ENCODE peak calls at places on chromosomes 16 and 17, in seven cellular contexts. One of them, this sample, is unnamed.
A peak's percentile ranks its signal among the peaks of the same experiment; 100 is the strongest.

GRCh38 chr16:31700200-31700529 is 172.5 kb downstream of the AHSP start:
- DNase-seq in PC-9: peak; percentile 81
- DNase-seq in GM06990: no peak
- DNase-seq in Peyer's patch: no peak
- DNase-seq in PC-3: peak; percentile 82
- DNase-seq in tibial nerve: no peak
- DNase-seq in neural progenitor cell: no peak
- DNase-seq in this sample: no peak

GRCh38 chr16:75616541-75617010 is 6.5 kb downstream of the ADAT1 start:
- DNase-seq in PC-9: no peak
- DNase-seq in GM06990: peak; percentile 20
- DNase-seq in Peyer's patch: no peak
- DNase-seq in PC-3: peak; percentile 68
- DNase-seq in tibial nerve: no peak
- DNase-seq in neural progenitor cell: no peak
- DNase-seq in this sample: no peak

GRCh38 chr16:3578610-3579551 is 1.7 kb upstream of the NLRC3 start:
- DNase-seq in PC-9: no peak
- DNase-seq in GM06990: peak; percentile 84
- DNase-seq in Peyer's patch: peak; percentile 83
- DNase-seq in PC-3: no peak
- DNase-seq in tibial nerve: no peak
- DNase-seq in neural progenitor cell: no peak
- DNase-seq in this sample: no peak

GRCh38 chr16:2530629-2531318 is 434 bp downstream of the CEMP1 start:
- DNase-seq in PC-9: no peak
- DNase-seq in GM06990: no peak
- DNase-seq in Peyer's patch: no peak
- DNase-seq in PC-3: no peak
- DNase-seq in tibial nerve: no peak
- DNase-seq in neural progenitor cell: no peak
- DNase-seq in this sample: no peak

GRCh38 chr17:74368341-74369152 is 1.2 kb downstream of the GPR142 start:
- DNase-seq in PC-9: no peak
- DNase-seq in GM06990: peak; percentile 43
- DNase-seq in Peyer's patch: peak; percentile 67
- DNase-seq in PC-3: peak; percentile 84
- DNase-seq in tibial nerve: peak; percentile 60
- DNase-seq in neural progenitor cell: peak; percentile 85
- DNase-seq in this sample: no peak

GRCh38 chr16:27795992-27796614 is 246.2 kb downstream of the KATNIP start:
- DNase-seq in PC-9: no peak
- DNase-seq in GM06990: no peak
- DNase-seq in Peyer's patch: no peak
- DNase-seq in PC-3: peak; percentile 43
- DNase-seq in tibial nerve: no peak
- DNase-seq in neural progenitor cell: peak; percentile 85
- DNase-seq in this sample: no peak

GRCh38 chr17:13085578-13085977 is 67.8 kb upstream of the ELAC2 start:
- DNase-seq in PC-9: no peak
- DNase-seq in GM06990: no peak
- DNase-seq in Peyer's patch: no peak
- DNase-seq in PC-3: no peak
- DNase-seq in tibial nerve: no peak
- DNase-seq in neural progenitor cell: no peak
- DNase-seq in this sample: no peak

GRCh38 chr17:63075969-63076368 is 109.9 kb downstream of the TANC2 start:
- DNase-seq in PC-9: no peak
- DNase-seq in GM06990: no peak
- DNase-seq in Peyer's patch: no peak
- DNase-seq in PC-3: no peak
- DNase-seq in tibial nerve: no peak
- DNase-seq in neural progenitor cell: no peak
- DNase-seq in this sample: no peak

GRCh38 chr16:2592786-2593185 is 55.0 kb downstream of the PDPK1 start:
- DNase-seq in PC-9: no peak
- DNase-seq in GM06990: no peak
- DNase-seq in Peyer's patch: no peak
- DNase-seq in PC-3: no peak
- DNase-seq in tibial nerve: no peak
- DNase-seq in neural progenitor cell: no peak
- DNase-seq in this sample: no peak

GRCh38 chr16:400061-400540 is 1.6 kb upstream of the DECR2 start:
- DNase-seq in PC-9: no peak
- DNase-seq in GM06990: no peak
- DNase-seq in Peyer's patch: no peak
- DNase-seq in PC-3: no peak
- DNase-seq in tibial nerve: no peak
- DNase-seq in neural progenitor cell: no peak
- DNase-seq in this sample: no peak

GRCh38 chr17:46274238-46274637 is 20.7 kb upstream of the LRRC37A start:
- DNase-seq in PC-9: no peak
- DNase-seq in GM06990: no peak
- DNase-seq in Peyer's patch: no peak
- DNase-seq in PC-3: no peak
- DNase-seq in tibial nerve: no peak
- DNase-seq in neural progenitor cell: no peak
- DNase-seq in this sample: no peak

GRCh38 chr16:27799866-27800265 is 249.9 kb downstream of the KATNIP start:
- DNase-seq in PC-9: no peak
- DNase-seq in GM06990: no peak
- DNase-seq in Peyer's patch: no peak
- DNase-seq in PC-3: no peak
- DNase-seq in tibial nerve: no peak
- DNase-seq in neural progenitor cell: no peak
- DNase-seq in this sample: no peak

GRCh38 chr17:4043862-4044261 is 79.6 kb upstream of the ATP2A3 start:
- DNase-seq in PC-9: no peak
- DNase-seq in GM06990: no peak
- DNase-seq in Peyer's patch: peak; percentile 32
- DNase-seq in PC-3: no peak
- DNase-seq in tibial nerve: no peak
- DNase-seq in neural progenitor cell: no peak
- DNase-seq in this sample: no peak

GRCh38 chr16:74761665-74762064 is 13.0 kb downstream of the FA2H start:
- DNase-seq in PC-9: no peak
- DNase-seq in GM06990: no peak
- DNase-seq in Peyer's patch: no peak
- DNase-seq in PC-3: peak; percentile 42
- DNase-seq in tibial nerve: no peak
- DNase-seq in neural progenitor cell: no peak
- DNase-seq in this sample: no peak

GRCh38 chr17:489758-490329 is 137.2 kb upstream of the RPH3AL start:
- DNase-seq in PC-9: no peak
- DNase-seq in GM06990: peak; percentile 74
- DNase-seq in Peyer's patch: peak; percentile 77
- DNase-seq in PC-3: no peak
- DNase-seq in tibial nerve: no peak
- DNase-seq in neural progenitor cell: peak; percentile 52
- DNase-seq in this sample: no peak

GRCh38 chr17:14780116-14780515 is 479.2 kb downstream of the HS3ST3B1 start:
- DNase-seq in PC-9: no peak
- DNase-seq in GM06990: no peak
- DNase-seq in Peyer's patch: no peak
- DNase-seq in PC-3: no peak
- DNase-seq in tibial nerve: no peak
- DNase-seq in neural progenitor cell: peak; percentile 85
- DNase-seq in this sample: no peak

GRCh38 chr17:58312021-58312630 is 16.5 kb downstream of the TSPOAP1 start:
- DNase-seq in PC-9: no peak
- DNase-seq in GM06990: no peak
- DNase-seq in Peyer's patch: peak; percentile 6
- DNase-seq in PC-3: no peak
- DNase-seq in tibial nerve: no peak
- DNase-seq in neural progenitor cell: no peak
- DNase-seq in this sample: no peak

GRCh38 chr17:6712058-6712853 is 913 bp downstream of the SLC13A5 start:
- DNase-seq in PC-9: peak; percentile 58
- DNase-seq in GM06990: no peak
- DNase-seq in Peyer's patch: no peak
- DNase-seq in PC-3: no peak
- DNase-seq in tibial nerve: no peak
- DNase-seq in neural progenitor cell: peak; percentile 73
- DNase-seq in this sample: no peak

GRCh38 chr16:50628156-50628802 is 52.8 kb downstream of the SNX20 start:
- DNase-seq in PC-9: no peak
- DNase-seq in GM06990: no peak
- DNase-seq in Peyer's patch: no peak
- DNase-seq in PC-3: no peak
- DNase-seq in tibial nerve: no peak
- DNase-seq in neural progenitor cell: no peak
- DNase-seq in this sample: no peak

GRCh38 chr16:50629334-50629733 is 51.8 kb downstream of the SNX20 start:
- DNase-seq in PC-9: no peak
- DNase-seq in GM06990: no peak
- DNase-seq in Peyer's patch: no peak
- DNase-seq in PC-3: no peak
- DNase-seq in tibial nerve: no peak
- DNase-seq in neural progenitor cell: no peak
- DNase-seq in this sample: no peak

GRCh38 chr16:50625374-50625773 is 55.7 kb downstream of the SNX20 start:
- DNase-seq in PC-9: no peak
- DNase-seq in GM06990: no peak
- DNase-seq in Peyer's patch: no peak
- DNase-seq in PC-3: no peak
- DNase-seq in tibial nerve: no peak
- DNase-seq in neural progenitor cell: no peak
- DNase-seq in this sample: no peak

GRCh38 chr16:50626868-50627267 is 54.2 kb downstream of the SNX20 start:
- DNase-seq in PC-9: no peak
- DNase-seq in GM06990: no peak
- DNase-seq in Peyer's patch: no peak
- DNase-seq in PC-3: no peak
- DNase-seq in tibial nerve: no peak
- DNase-seq in neural progenitor cell: no peak
- DNase-seq in this sample: no peak

GRCh38 chr16:50627419-50627818 is 53.7 kb downstream of the SNX20 start:
- DNase-seq in PC-9: no peak
- DNase-seq in GM06990: no peak
- DNase-seq in Peyer's patch: peak; percentile 57
- DNase-seq in PC-3: no peak
- DNase-seq in tibial nerve: no peak
- DNase-seq in neural progenitor cell: peak; percentile 58
- DNase-seq in this sample: no peak
- TF ChIP-seq CTCF in PC-9: no peak
- TF ChIP-seq CTCF in GM06990: peak; percentile 47
- TF ChIP-seq CTCF in Peyer's patch: peak; percentile 37
- TF ChIP-seq CTCF in PC-3: no peak
- TF ChIP-seq CTCF in tibial nerve: peak; percentile 10
- TF ChIP-seq CTCF in neural progenitor cell: peak; percentile 36
- TF ChIP-seq CTCF in this sample: peak; percentile 54

DNA sequence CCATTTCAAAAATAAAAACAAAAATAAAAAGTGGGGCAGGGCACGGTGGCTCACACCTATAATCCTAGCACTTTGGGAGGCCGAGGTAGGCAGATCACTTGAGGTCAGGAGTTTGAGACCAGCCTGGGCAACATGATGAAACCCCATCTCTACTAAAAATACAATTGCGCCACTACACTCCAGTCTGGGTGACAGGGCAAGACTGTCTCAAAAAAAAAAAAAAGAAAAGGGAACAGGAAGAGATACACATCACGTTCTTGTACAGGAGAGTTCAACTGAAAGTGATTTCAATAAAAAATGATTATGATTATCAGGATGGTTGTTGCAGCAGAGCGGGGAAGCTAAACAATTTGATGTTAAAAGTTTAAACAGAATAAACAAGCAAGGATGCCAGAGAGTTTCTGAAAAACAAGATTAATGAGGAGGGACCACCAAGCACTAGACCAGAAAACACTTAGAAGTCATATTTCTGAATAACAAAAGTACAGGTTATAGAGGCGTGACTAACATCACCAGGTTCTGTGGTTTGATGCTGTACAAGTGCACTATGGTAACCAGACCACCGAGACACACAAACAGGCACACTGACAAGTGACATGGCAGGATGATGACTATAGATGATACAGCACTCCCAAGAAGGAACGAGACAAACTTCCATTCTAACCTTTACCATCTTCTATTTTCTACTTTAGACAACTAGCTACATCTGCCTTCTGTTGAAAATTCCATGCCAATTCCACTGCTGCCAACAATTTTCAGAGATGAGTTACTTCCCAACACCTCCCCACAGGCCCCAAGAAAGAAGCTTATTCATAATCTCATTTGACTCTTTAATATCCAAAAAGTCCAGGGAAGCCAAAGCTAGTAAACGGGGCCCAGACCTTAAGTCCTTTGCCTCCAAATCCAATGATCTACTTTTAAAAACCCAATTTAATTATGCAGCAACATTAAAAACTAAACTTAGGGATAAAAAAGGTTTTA is 11.8 kb downstream of the DNAJA2 start:
- DNase-seq in PC-9: no peak
- DNase-seq in GM06990: no peak
- DNase-seq in Peyer's patch: no peak
- DNase-seq in PC-3: no peak
- DNase-seq in tibial nerve: no peak
- DNase-seq in neural progenitor cell: no peak
- DNase-seq in this sample: no peak
- H3K36me3 ChIP-seq in PC-9: peaks cover 68% of the 10 kb centered on the region
- H3K36me3 ChIP-seq in GM06990: peaks cover 31% of the 10 kb centered on the region
- H3K36me3 ChIP-seq in Peyer's patch: peaks cover 4% of the 10 kb centered on the region
- H3K36me3 ChIP-seq in PC-3: peaks cover 52% of the 10 kb centered on the region
- H3K36me3 ChIP-seq in tibial nerve: peaks cover 58% of the 10 kb centered on the region
- H3K36me3 ChIP-seq in neural progenitor cell: peaks cover 15% of the 10 kb centered on the region
- H3K36me3 ChIP-seq in this sample: peaks cover 26% of the 10 kb centered on the region

DNA sequence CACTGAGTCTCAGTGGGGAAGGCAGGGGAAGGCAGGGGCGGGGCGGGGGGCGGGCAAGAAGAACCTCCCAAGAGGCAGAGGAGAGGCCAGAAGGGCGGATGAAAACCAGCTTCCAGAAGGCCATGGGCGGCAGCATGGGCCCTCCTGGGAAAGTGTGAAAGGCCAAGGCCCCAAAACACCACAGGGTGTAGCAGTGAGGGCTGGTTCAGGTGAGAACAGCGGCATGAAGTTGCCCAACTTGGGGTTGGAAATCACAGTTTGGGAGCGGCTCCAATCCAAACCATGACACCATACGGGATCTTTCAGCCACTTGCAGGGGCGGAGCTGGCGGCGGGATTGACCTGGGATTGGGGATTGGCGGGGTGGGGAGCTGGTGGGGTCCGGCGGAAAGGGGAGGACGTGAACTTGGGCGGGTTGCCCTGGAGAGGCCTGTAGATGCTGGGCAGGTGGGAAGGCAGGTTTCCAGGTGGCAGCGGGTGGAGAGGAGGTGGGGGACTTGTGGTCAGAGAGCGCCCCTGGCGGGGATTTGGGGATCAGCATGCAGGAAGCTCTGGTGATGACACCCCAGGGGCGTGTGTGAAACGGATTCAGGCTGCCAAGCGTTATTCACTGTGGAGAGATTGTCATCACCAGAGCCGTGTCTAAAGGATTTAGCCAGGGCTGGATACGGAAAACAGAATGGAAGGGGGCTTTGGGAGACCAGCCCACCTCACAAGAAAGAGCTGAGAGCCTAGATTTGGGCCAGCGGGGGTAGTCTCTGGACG is 80.9 kb downstream of the ARHGAP23 start:
- DNase-seq in PC-9: no peak
- DNase-seq in GM06990: peak; percentile 64
- DNase-seq in Peyer's patch: peak; percentile 53
- DNase-seq in PC-3: peak; percentile 25
- DNase-seq in tibial nerve: peak; percentile 79
- DNase-seq in neural progenitor cell: peak; percentile 94
- DNase-seq in this sample: peak; percentile 56
- H3K4me3 ChIP-seq in PC-9: no peak overlapping the region
- H3K4me3 ChIP-seq in GM06990: no peak overlapping the region
- H3K4me3 ChIP-seq in Peyer's patch: no peak overlapping the region
- H3K4me3 ChIP-seq in PC-3: no peak overlapping the region
- H3K4me3 ChIP-seq in tibial nerve: peak overlapping the region; percentile 43
- H3K4me3 ChIP-seq in neural progenitor cell: peak overlapping the region; percentile 36
- H3K4me3 ChIP-seq in this sample: no peak overlapping the region

GRCh38 chr16:15642557-15643452 is at the start of gene MARF1:
- DNase-seq in PC-9: peak; percentile 83
- DNase-seq in GM06990: peak; percentile 97
- DNase-seq in Peyer's patch: peak; percentile 99
- DNase-seq in PC-3: peak; percentile 88
- DNase-seq in tibial nerve: peak; percentile 98
- DNase-seq in neural progenitor cell: peak; percentile 98
- DNase-seq in this sample: peak; percentile 46
- TF ChIP-seq CTCF in PC-9: peak; percentile 54
- TF ChIP-seq CTCF in GM06990: peak; percentile 65
- TF ChIP-seq CTCF in Peyer's patch: peak; percentile 20
- TF ChIP-seq CTCF in PC-3: peak; percentile 30
- TF ChIP-seq CTCF in tibial nerve: peak; percentile 32
- TF ChIP-seq CTCF in neural progenitor cell: peak; percentile 50
- TF ChIP-seq CTCF in this sample: peak; percentile 48